ENCODE peak calls at places on chromosome 11, in nine cellular contexts. G, F, R, C, B, V, Z, Q and H are unnamed samples.

GRCh38 chr11:126387856-126388255 is 32.4 kb downstream of the ST3GAL4 start:
- DNase-seq in F (no peak), V (no peak), R (no peak), B (no peak), Z (no peak), Q (no peak), C (no peak), G (no peak), H (no peak)

GRCh38 chr11:130381317-130381716 is 47.1 kb downstream of the ADAMTS8 start:
- DNase-seq in Z (no peak), Q (no peak), G (no peak), C (no peak), B (no peak), V (no peak), F (no peak), R (no peak), H (no peak)

GRCh38 chr11:69213315-69213714 is 57.6 kb downstream of the SMIM38 start:
- DNase-seq in Z (no peak), B (no peak), Q (no peak), R (no peak), F (no peak), G (no peak), V (no peak), C (peak), H (no peak)

GRCh38 chr11:118212131-118212725 is 12.6 kb downstream of the JAML start:
- DNase-seq in Q (no peak), C (no peak), V (no peak), Z (no peak), F (no peak), B (no peak), G (no peak), R (no peak), H (no peak)

GRCh38 chr11:44622721-44623258 is 57.3 kb downstream of the CD82 start:
- DNase-seq in Q (no peak), C (peak), F (no peak), G (no peak), Z (no peak), R (no peak), V (no peak), B (no peak), H (no peak)

GRCh38 chr11:44607987-44608386 is 42.5 kb downstream of the CD82 start:
- DNase-seq in R (no peak), Z (no peak), G (no peak), C (no peak), B (no peak), Q (no peak), V (no peak), F (no peak), H (no peak)

GRCh38 chr11:31798057-31799035 is 12.8 kb downstream of the PAX6 start:
- DNase-seq in C (no peak), R (no peak), Z (no peak), V (no peak), G (no peak), Q (no peak), F (no peak), B (no peak), H (no peak)

GRCh38 chr11:130389315-130389935 is 39.0 kb downstream of the ADAMTS8 start:
- DNase-seq in Q (no peak), F (no peak), B (no peak), G (no peak), C (no peak), Z (no peak), V (no peak), R (no peak), H (no peak)

GRCh38 chr11:1152316-1153104 is 5.2 kb upstream of the MUC5AC start:
- DNase-seq in B (peak), Q (no peak), G (no peak), F (peak), V (peak), C (no peak), R (peak), Z (no peak), H (no peak)

GRCh38 chr11:7501894-7502293 is 11.9 kb upstream of the PPFIBP2 start:
- DNase-seq in V (no peak), Z (no peak), R (no peak), C (no peak), G (no peak), Q (no peak), F (no peak), B (no peak), H (no peak)

GRCh38 chr11:106961048-106961447 is 57.2 kb downstream of the GUCY1A2 start:
- DNase-seq in B (peak), C (no peak), R (no peak), F (no peak), G (no peak), Q (no peak), Z (no peak), V (no peak), H (no peak)

GRCh38 chr11:74460481-74461154 is 6.7 kb downstream of the KCNE3 start:
- DNase-seq in C (no peak), Q (no peak), R (no peak), B (peak), G (no peak), F (no peak), Z (no peak), V (no peak), H (no peak)

GRCh38 chr11:7098235-7098832 is 9.5 kb downstream of the RBMXL2 start:
- DNase-seq in C (no peak), Q (peak), F (no peak), V (peak), Z (no peak), B (peak), R (peak), G (peak), H (no peak)

GRCh38 chr11:74925281-74925680 is 23.6 kb downstream of the XRRA1 start:
- DNase-seq in Q (no peak), B (peak), C (no peak), V (no peak), F (no peak), G (no peak), Z (no peak), R (no peak), H (no peak)

GRCh38 chr11:121630041-121630440 is 177.3 kb upstream of the SORL1-AS1 start:
- DNase-seq in F (peak), V (no peak), G (peak), B (peak), R (peak), Z (no peak), C (no peak), Q (no peak), H (no peak)

GRCh38 chr11:1092919-1093318 is 18.2 kb downstream of the MUC2 start:
- DNase-seq in C (no peak), R (no peak), Q (peak), F (no peak), Z (no peak), G (no peak), V (no peak), B (no peak), H (no peak)